ENCODE peak calls at places on chromosomes 5 and 9, in four cellular contexts. Z is T-helper 2 cell, V is ovary, W is T-cell. E is an unnamed sample.

GRCh38 chr9:101860920-101861319 is 122.5 kb upstream of the GRIN3A start:
- DNase-seq in Z (no peak), V (no peak), W (no peak), E (no peak)

GRCh38 chr9:115847245-115847644 is 306.3 kb upstream of the PAPPA start:
- DNase-seq in Z (no peak), V (no peak), W (no peak), E (no peak)

GRCh38 chr9:125604189-125604588 is 102.8 kb downstream of the MAPKAP1 start:
- DNase-seq in Z (no peak), V (no peak), W (no peak), E (no peak)

GRCh38 chr9:126276056-126276728 is 50.4 kb upstream of the MVB12B start:
- DNase-seq in Z (no peak), V (no peak), W (no peak), E (no peak)

GRCh38 chr5:154611341-154611767 is 133.3 kb upstream of the HAND1 start:
- DNase-seq in Z (no peak), V (no peak), W (no peak), E (no peak)

GRCh38 chr5:73450041-73450598 is 1.5 kb upstream of the FOXD1 start:
- DNase-seq in Z (no peak), V (no peak), W (no peak), E (no peak)

GRCh38 chr5:2207966-2208544 is 325.3 kb upstream of the IRX4 start:
- DNase-seq in Z (no peak), V (no peak), W (no peak), E (no peak)

GRCh38 chr9:9142001-9142400 is 1342.4 kb upstream of the DMAC1 start:
- DNase-seq in Z (no peak), V (no peak), W (no peak), E (no peak)

GRCh38 chr9:2473691-2474090 is 147.9 kb upstream of the VLDLR start:
- DNase-seq in Z (no peak), V (no peak), W (no peak), E (no peak)

GRCh38 chr5:37552770-37553719 is 173.9 kb downstream of the WDR70 start:
- DNase-seq in Z (no peak), V (no peak), W (no peak), E (no peak)

GRCh38 chr5:174910245-174910737 is 185.9 kb downstream of the MSX2 start:
- DNase-seq in Z (peak; percentile 15), V (no peak), W (peak; percentile 27), E (peak; percentile 16)

GRCh38 chr5:54073735-54074134 is 236.6 kb downstream of the ARL15 start:
- DNase-seq in Z (no peak), V (no peak), W (no peak), E (no peak)

GRCh38 chr9:14406463-14406862 is 92.5 kb upstream of the NFIB start:
- DNase-seq in Z (no peak), V (no peak), W (no peak), E (no peak)

GRCh38 chr9:73129941-73130695 is 21.5 kb upstream of the ANXA1 start:
- DNase-seq in Z (no peak), V (no peak), W (no peak), E (no peak)

GRCh38 chr5:160209917-160210316 is 19.4 kb upstream of the FABP6 start:
- DNase-seq in Z (no peak), V (no peak), W (no peak), E (no peak)

GRCh38 chr9:136093331-136093986 is 1.6 kb downstream of the NACC2 start:
- DNase-seq in Z (no peak), V (no peak), W (no peak), E (no peak)

GRCh38 chr5:166068547-166069335 is 2222.7 kb upstream of the WWC1 start:
- DNase-seq in Z (no peak), V (no peak), W (no peak), E (no peak)

GRCh38 chr9:92404437-92404836 is at the start of gene OGN:
- DNase-seq in Z (no peak), V (no peak), W (no peak), E (no peak)

GRCh38 chr5:75736273-75736672 is 19.0 kb upstream of the POC5 start:
- DNase-seq in Z (no peak), V (no peak), W (no peak), E (no peak)

GRCh38 chr5:57718155-57718554 is 235.5 kb upstream of the ACTBL2 start:
- DNase-seq in Z (no peak), V (no peak), W (no peak), E (no peak)

GRCh38 chr5:112109331-112109993 is 309.6 kb downstream of the EPB41L4A start:
- DNase-seq in Z (no peak), V (no peak), W (no peak), E (no peak)

GRCh38 chr5:180900178-180900577 is 1.2 kb downstream of the BTNL8 start:
- DNase-seq in Z (no peak), V (no peak), W (no peak), E (no peak)

GRCh38 chr9:87711857-87712800 is 13.8 kb upstream of the CTSL start:
- DNase-seq in Z (no peak), V (no peak), W (no peak), E (no peak)

GRCh38 chr5:31605920-31606319 is 33.0 kb upstream of the PDZD2 start:
- DNase-seq in Z (no peak), V (no peak), W (no peak), E (no peak)

GRCh38 chr5:97676608-97677007 is 493.6 kb upstream of the RIOK2 start:
- DNase-seq in Z (no peak), V (no peak), W (no peak), E (no peak)

GRCh38 chr5:103849934-103850333 is 287.3 kb upstream of the NUDT12 start:
- DNase-seq in Z (no peak), V (no peak), W (no peak), E (no peak)

GRCh38 chr9:130486103-130486502 is 41.3 kb downstream of the ASS1 start:
- DNase-seq in Z (no peak), V (no peak), W (no peak), E (no peak)

GRCh38 chr9:37466037-37466709 is 923 bp upstream of the ZBTB5 start:
- DNase-seq in Z (no peak), V (peak; percentile 79), W (peak; percentile 4), E (no peak)

GRCh38 chr5:133032852-133033742 is 6.7 kb upstream of the ZCCHC10 start:
- DNase-seq in Z (no peak), V (no peak), W (no peak), E (no peak)

GRCh38 chr5:154945695-154946301 is 4.9 kb downstream of the MRPL22 start:
- DNase-seq in Z (no peak), V (no peak), W (no peak), E (no peak)

GRCh38 chr5:140549237-140550144 is 2.0 kb downstream of the EIF4EBP3 start:
- DNase-seq in Z (no peak), V (peak; percentile 46), W (peak; percentile 31), E (no peak)

GRCh38 chr5:164051745-164052144 is 546.3 kb downstream of the MAT2B start:
- DNase-seq in Z (no peak), V (no peak), W (no peak), E (no peak)

GRCh38 chr5:181223729-181224389 is 778 bp downstream of the TRIM41 start:
- DNase-seq in Z (no peak), V (peak; percentile 77), W (no peak), E (peak; percentile 43)

GRCh38 chr5:134561871-134562296 is 36.4 kb downstream of the JADE2 start:
- DNase-seq in Z (no peak), V (peak; percentile 56), W (no peak), E (no peak)

GRCh38 chr5:16547200-16547842 is 69.5 kb downstream of the RETREG1 start:
- DNase-seq in Z (no peak), V (no peak), W (no peak), E (no peak)

GRCh38 chr5:167105951-167106350 is 1185.5 kb upstream of the WWC1 start:
- DNase-seq in Z (no peak), V (no peak), W (no peak), E (no peak)

GRCh38 chr9:76817489-76817888 is 53.3 kb downstream of the PCA3 start:
- DNase-seq in Z (no peak), V (no peak), W (no peak), E (no peak)

GRCh38 chr9:35000535-35001284 is 11.2 kb downstream of the DNAJB5 start:
- DNase-seq in Z (no peak), V (no peak), W (no peak), E (no peak)

GRCh38 chr5:154520861-154521453 is 42.9 kb upstream of the HAND1 start:
- DNase-seq in Z (no peak), V (no peak), W (no peak), E (no peak)

GRCh38 chr5:62473209-62473608 is 60.6 kb downstream of the IPO11 start:
- DNase-seq in Z (no peak), V (no peak), W (no peak), E (no peak)